ENCODE peak calls at places on chromosomes 5 and 9, in seven cellular contexts. K is natural killer cell, F is neural crest cell, I is testis, Z is HCT116, A is Calu3, G is astrocyte. B is an unnamed sample.

GRCh38 chr5:62475072-62475471 is 62.5 kb downstream of the IPO11 start:
- DNase-seq in I (no peak), Z (peak), F (no peak), G (peak), K (no peak), A (no peak), B (no peak)

GRCh38 chr9:131447148-131447547 is 53.3 kb downstream of the PRRC2B start:
- DNase-seq in G (peak), A (no peak), F (no peak), I (no peak), Z (no peak), K (no peak), B (no peak)

GRCh38 chr5:172637122-172637580 is 3.9 kb upstream of the NEURL1B start:
- DNase-seq in I (no peak), K (no peak), G (no peak), Z (no peak), F (no peak), A (no peak), B (no peak)

GRCh38 chr5:97629281-97629680 is 446.2 kb upstream of the RIOK2 start:
- DNase-seq in I (peak), G (peak), Z (peak), A (no peak), K (no peak), F (peak), B (no peak)

GRCh38 chr5:174329738-174330137 is 284.2 kb downstream of the NSG2 start:
- DNase-seq in K (no peak), Z (no peak), I (no peak), A (no peak), G (peak), F (no peak), B (no peak)

GRCh38 chr9:121285835-121286687 is 18.1 kb downstream of the GSN start:
- DNase-seq in I (peak), K (no peak), G (peak), F (no peak), Z (peak), A (peak), B (no peak)

GRCh38 chr5:53419247-53419646 is 61.2 kb upstream of the FST start:
- DNase-seq in G (peak), K (no peak), A (no peak), I (no peak), Z (no peak), F (no peak), B (no peak)

GRCh38 chr5:132773601-132774355 is 3.3 kb downstream of the SEPTIN8 start:
- DNase-seq in A (no peak), I (no peak), Z (no peak), G (no peak), K (no peak), F (no peak), B (no peak)

GRCh38 chr5:78547731-78548189 is 100.8 kb downstream of the LHFPL2 start:
- DNase-seq in K (no peak), Z (no peak), F (no peak), A (no peak), G (peak), I (peak), B (peak)

GRCh38 chr9:34158362-34158869 is 20.4 kb upstream of the UBAP1 start:
- DNase-seq in G (peak), K (no peak), I (no peak), F (no peak), A (no peak), Z (no peak), B (no peak)

GRCh38 chr9:137459601-137460362 is 648 bp upstream of the NSMF start:
- DNase-seq in Z (no peak), K (no peak), A (no peak), I (no peak), G (no peak), F (no peak), B (peak)

GRCh38 chr5:5270958-5271605 is 131.0 kb downstream of the ADAMTS16 start:
- DNase-seq in G (peak), K (no peak), I (peak), Z (peak), A (peak), F (peak), B (peak)

GRCh38 chr5:60492958-60493357 is 207.0 kb downstream of the DEPDC1B start:
- DNase-seq in G (peak), A (no peak), F (no peak), I (no peak), Z (no peak), K (no peak), B (no peak)

GRCh38 chr5:111853748-111854147 is 96.8 kb upstream of the NREP start:
- DNase-seq in A (no peak), I (no peak), Z (no peak), F (no peak), K (no peak), G (no peak), B (no peak)

GRCh38 chr5:149203896-149204544 is 62.7 kb downstream of the ABLIM3 start:
- DNase-seq in G (peak), K (no peak), Z (no peak), I (no peak), A (no peak), F (no peak), B (no peak)

GRCh38 chr5:165334186-165334585 is 1828.8 kb downstream of the MAT2B start:
- DNase-seq in K (no peak), F (no peak), A (no peak), Z (no peak), I (no peak), G (peak), B (no peak)

GRCh38 chr9:137077010-137077747 is at the start of gene UAP1L1:
- DNase-seq in A (peak), G (peak), Z (no peak), I (peak), K (peak), F (no peak), B (peak)

GRCh38 chr5:64666058-64666457 is 24.2 kb upstream of the SHISAL2B start:
- DNase-seq in A (no peak), Z (no peak), G (peak), K (no peak), F (no peak), I (no peak), B (no peak)

GRCh38 chr5:155091063-155091648 is 77.6 kb downstream of the KIF4B start:
- DNase-seq in K (no peak), I (no peak), F (no peak), A (no peak), G (peak), Z (no peak), B (no peak)

GRCh38 chr9:113664176-113664875 is 200.8 kb downstream of the RGS3 start:
- DNase-seq in A (no peak), Z (no peak), K (no peak), F (no peak), G (no peak), I (no peak), B (no peak)

GRCh38 chr5:53253421-53253871 is 143.9 kb upstream of the MOCS2 start:
- DNase-seq in Z (no peak), F (no peak), G (peak), K (no peak), I (no peak), A (no peak), B (no peak)

GRCh38 chr9:36189978-36190377 is 743 bp upstream of the CLTA start:
- DNase-seq in Z (no peak), A (no peak), F (no peak), I (no peak), G (no peak), K (no peak), B (no peak)

GRCh38 chr5:178435321-178436238 is 154.6 kb downstream of the COL23A1 start:
- DNase-seq in K (no peak), I (peak), F (no peak), G (no peak), A (no peak), Z (no peak), B (no peak)

GRCh38 chr9:81718244-81718643 is 28.9 kb upstream of the TLE1 start:
- DNase-seq in F (no peak), G (no peak), Z (no peak), I (no peak), A (no peak), K (no peak), B (no peak)

GRCh38 chr5:43066231-43066798 is 26.2 kb upstream of the ANXA2R start:
- DNase-seq in K (peak), F (peak), A (peak), I (peak), Z (peak), G (peak), B (peak)

GRCh38 chr5:109411627-109412026 is 1.9 kb upstream of the PJA2 start:
- DNase-seq in I (no peak), Z (peak), A (no peak), K (no peak), F (no peak), G (peak), B (no peak)

GRCh38 chr9:137757139-137757538 is 120.4 kb upstream of the CACNA1B start:
- DNase-seq in F (no peak), Z (no peak), K (no peak), I (no peak), A (no peak), G (no peak), B (no peak)

GRCh38 chr9:73995836-73996235 is 501.3 kb upstream of the RORB start:
- DNase-seq in A (no peak), I (no peak), F (no peak), Z (no peak), G (no peak), K (no peak), B (no peak)

GRCh38 chr5:169742773-169743296 is 105.8 kb downstream of the DOCK2 start:
- DNase-seq in F (no peak), Z (no peak), A (no peak), G (peak), K (no peak), I (peak), B (peak)

GRCh38 chr5:59328801-59329296 is 564.7 kb downstream of the PDE4D start:
- DNase-seq in A (peak), F (no peak), I (no peak), Z (no peak), K (no peak), G (peak), B (no peak)

GRCh38 chr9:100346836-100347235 is 5.9 kb downstream of the TEX10 start:
- DNase-seq in F (no peak), I (no peak), K (no peak), G (peak), A (no peak), Z (no peak), B (no peak)

GRCh38 chr9:34513567-34514214 is 9.1 kb downstream of the ENHO start:
- DNase-seq in K (no peak), G (no peak), Z (no peak), I (peak), A (no peak), F (no peak), B (peak)

GRCh38 chr9:15510789-15511575 is at the start of gene PSIP1:
- DNase-seq in K (peak), I (peak), G (peak), A (peak), F (peak), Z (peak), B (peak)

GRCh38 chr9:78874056-78874455 is 577.1 kb downstream of the PSAT1 start:
- DNase-seq in G (no peak), F (no peak), Z (no peak), K (no peak), A (no peak), I (no peak), B (no peak)

GRCh38 chr5:150660108-150660831 is 781 bp upstream of the MYOZ3 start:
- DNase-seq in F (no peak), Z (no peak), K (no peak), A (no peak), G (no peak), I (no peak), B (no peak)

GRCh38 chr9:112086627-112087026 is 88.5 kb downstream of the SUSD1 start:
- DNase-seq in A (no peak), K (no peak), G (no peak), Z (no peak), I (no peak), F (no peak), B (no peak)

GRCh38 chr5:10279328-10279727 is 28.4 kb downstream of the CMBL start:
- DNase-seq in A (no peak), G (no peak), I (peak), K (no peak), F (no peak), Z (no peak), B (no peak)

GRCh38 chr5:19920761-19921160 is 67.2 kb downstream of the CDH18 start:
- DNase-seq in K (no peak), F (no peak), I (no peak), Z (no peak), G (peak), A (no peak), B (no peak)

GRCh38 chr9:27495480-27496133 is 28.5 kb upstream of the IFNK start:
- DNase-seq in K (no peak), I (no peak), Z (no peak), A (no peak), F (no peak), G (no peak), B (no peak)

GRCh38 chr5:154197801-154198461 is 7.4 kb downstream of the GALNT10 start:
- DNase-seq in A (peak), F (no peak), G (peak), I (no peak), K (peak), Z (no peak), B (no peak)

GRCh38 chr9:126472446-126472845 is 141.3 kb upstream of the LMX1B start:
- DNase-seq in A (no peak), Z (no peak), I (no peak), F (no peak), K (no peak), G (no peak), B (no peak)
- TF ChIP-seq CTCF in A (no peak), Z (no peak), I (no peak), F (no peak), K (no peak), G (no peak), B (no peak)

GRCh38 chr9:95089257-95089873 is 228.1 kb downstream of the FANCC start:
- DNase-seq in G (no peak), Z (no peak), A (no peak), K (no peak), I (no peak), F (no peak), B (no peak)

GRCh38 chr9:95088421-95089161 is 228.9 kb downstream of the FANCC start:
- DNase-seq in G (peak), I (no peak), A (no peak), Z (no peak), K (no peak), F (no peak), B (no peak)

GRCh38 chr9:95086564-95086955 is 230.9 kb downstream of the FANCC start:
- DNase-seq in F (no peak), I (no peak), G (no peak), K (no peak), A (no peak), Z (no peak), B (no peak)

GRCh38 chr9:95085861-95086563 is 231.5 kb downstream of the FANCC start:
- DNase-seq in G (no peak), F (no peak), Z (no peak), I (no peak), A (no peak), K (no peak), B (no peak)

DNA sequence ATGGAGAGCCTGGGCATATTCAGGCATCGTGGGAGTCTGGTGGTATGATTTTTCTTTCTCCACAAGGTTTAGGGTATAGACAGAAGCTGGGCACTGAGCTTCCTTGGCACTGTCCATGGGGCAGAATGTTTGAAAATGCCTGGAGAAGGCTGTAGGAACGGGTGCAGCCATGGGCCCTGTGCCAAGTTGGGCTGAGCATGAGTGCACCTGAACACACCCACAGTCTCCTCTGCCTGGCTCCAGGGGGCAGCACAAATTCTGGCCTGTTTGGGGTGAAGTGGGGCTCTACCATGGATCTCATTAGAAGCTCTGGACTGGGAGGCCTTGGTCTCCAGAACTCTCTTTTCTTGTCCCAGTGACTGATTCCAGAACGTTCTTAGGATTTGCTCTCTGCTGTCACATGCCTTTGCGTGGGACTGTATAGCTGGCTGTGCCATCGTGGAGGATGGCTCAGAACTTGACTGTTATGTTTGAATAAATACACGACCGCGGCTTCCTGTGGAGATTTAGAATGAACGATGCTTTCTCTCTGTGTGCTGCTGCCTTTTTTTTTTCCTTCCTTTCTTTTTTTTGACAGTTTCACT is 229.8 kb downstream of the FANCC start:
- DNase-seq in K (no peak), I (no peak), Z (no peak), F (no peak), A (peak), G (no peak), B (no peak)
- TF ChIP-seq CTCF in K (no peak), I (no peak), Z (peak), F (no peak), A (no peak), G (no peak), B (no peak)

DNA sequence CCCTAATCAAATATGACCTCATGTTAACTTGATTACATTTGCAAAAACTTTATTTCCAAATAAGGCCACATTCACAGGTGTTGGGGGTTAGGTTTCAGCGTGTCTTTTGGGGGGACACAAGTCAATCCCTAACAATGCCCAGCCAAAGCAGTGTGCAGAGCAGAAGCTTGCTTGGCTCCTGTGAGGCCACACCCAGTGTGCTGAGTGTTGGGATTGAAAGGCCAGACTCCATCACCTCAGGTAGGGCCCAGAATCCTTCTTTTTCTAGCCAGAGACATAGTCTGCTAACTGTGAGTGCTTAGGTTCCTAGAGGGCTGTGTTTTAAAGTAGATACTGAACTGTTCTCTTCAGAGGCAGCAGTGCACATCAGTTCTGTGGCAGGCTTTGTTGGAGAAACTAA is 27.9 kb downstream of the KDM4C start:
- DNase-seq in K (no peak), F (no peak), G (no peak), I (no peak), Z (no peak), A (no peak), B (no peak)
- TF ChIP-seq CTCF in K (no peak), F (no peak), G (no peak), I (no peak), Z (no peak), A (no peak), B (no peak)

GRCh38 chr5:88830567-88830966 is 52.4 kb downstream of the MEF2C start:
- DNase-seq in G (peak), F (no peak), A (no peak), Z (no peak), I (no peak), K (no peak), B (no peak)

GRCh38 chr5:88827997-88828396 is 55.0 kb downstream of the MEF2C start:
- DNase-seq in A (no peak), G (peak), K (no peak), F (no peak), Z (no peak), I (no peak), B (no peak)

GRCh38 chr5:88826959-88827585 is 55.9 kb downstream of the MEF2C start:
- DNase-seq in I (peak), F (no peak), Z (peak), A (peak), G (peak), K (no peak), B (no peak)

GRCh38 chr5:88829773-88830172 is 53.2 kb downstream of the MEF2C start:
- DNase-seq in A (no peak), G (no peak), K (no peak), I (no peak), Z (no peak), F (no peak), B (no peak)

DNA sequence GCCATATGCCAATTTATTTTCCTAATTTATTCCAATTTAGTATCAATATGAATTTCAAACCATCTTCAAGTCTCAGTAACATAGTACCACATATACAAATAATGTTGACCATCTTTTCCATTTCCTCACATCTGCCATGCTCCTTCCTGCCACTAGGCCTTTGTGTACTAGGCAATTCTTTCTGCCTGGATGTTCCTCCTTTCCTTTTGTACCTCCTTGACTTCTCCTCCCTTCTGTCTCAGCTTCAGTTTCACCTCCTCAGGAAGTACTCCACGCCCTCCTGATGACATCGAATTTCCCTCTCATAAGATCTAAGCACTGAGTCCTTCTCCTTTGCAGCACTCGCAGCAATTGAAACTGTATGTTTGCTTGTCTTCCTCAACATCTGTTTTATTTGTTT is 53.9 kb downstream of the MEF2C start:
- DNase-seq in F (no peak), G (no peak), A (no peak), Z (no peak), K (no peak), I (no peak), B (no peak)
- TF ChIP-seq CTCF in F (peak), G (peak), A (no peak), Z (peak), K (no peak), I (peak), B (peak)

GRCh38 chr9:135798303-135798585 is 96.3 kb downstream of the KCNT1 start:
- DNase-seq in G (no peak), K (no peak), A (no peak), I (no peak), F (no peak), Z (no peak), B (no peak)

GRCh38 chr9:135799261-135799660 is 97.3 kb downstream of the KCNT1 start:
- DNase-seq in F (no peak), I (no peak), A (no peak), Z (no peak), K (no peak), G (no peak), B (no peak)

GRCh38 chr9:135795391-135795790 is 93.4 kb downstream of the KCNT1 start:
- DNase-seq in F (no peak), A (no peak), K (no peak), G (no peak), Z (no peak), I (no peak), B (no peak)

GRCh38 chr9:135796784-135797462 is 94.9 kb downstream of the KCNT1 start:
- DNase-seq in K (no peak), I (no peak), F (no peak), Z (no peak), A (no peak), G (no peak), B (no peak)

DNA sequence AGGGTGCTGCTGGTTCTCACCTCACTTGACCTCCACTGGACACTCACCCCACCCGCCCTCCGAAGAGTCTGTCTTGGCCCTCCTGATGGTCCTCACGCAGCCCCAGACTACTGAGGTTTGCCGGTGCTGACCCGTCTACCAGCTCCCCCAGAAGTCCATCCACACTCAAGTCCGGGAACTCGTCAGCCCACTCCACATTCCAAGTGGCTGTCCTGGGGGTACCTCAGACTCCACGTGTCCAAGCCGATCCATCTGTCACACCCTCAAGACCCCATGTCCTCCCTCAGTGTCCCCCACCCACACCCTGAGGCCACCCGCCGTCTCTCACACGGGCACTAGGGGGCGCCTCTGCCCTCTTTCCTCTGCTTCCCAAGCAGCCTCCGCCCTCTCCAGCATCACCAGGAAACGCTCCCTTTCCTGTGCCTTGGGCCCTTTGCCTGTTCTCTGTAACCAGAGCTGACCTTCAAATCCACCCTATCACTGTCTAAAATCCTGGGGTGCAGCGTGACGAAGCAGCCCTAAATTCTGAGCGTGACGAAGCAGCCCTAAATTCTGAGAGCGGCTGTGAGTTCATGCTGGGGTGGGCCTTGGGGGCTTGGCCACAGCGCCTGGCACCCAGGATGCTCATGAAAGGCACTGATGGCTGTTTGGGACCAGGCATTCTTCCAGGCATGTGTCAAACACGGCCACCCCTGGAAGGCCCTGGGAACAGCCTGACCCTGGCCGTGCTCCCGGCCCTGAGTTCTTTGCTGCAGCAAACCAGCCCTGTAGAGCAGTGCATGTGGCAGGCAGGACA is 95.7 kb downstream of the KCNT1 start:
- DNase-seq in F (peak), A (peak), G (no peak), Z (peak), I (peak), K (no peak), B (peak)
- TF ChIP-seq CTCF in F (peak), A (peak), G (peak), Z (peak), I (peak), K (peak), B (peak)

B was measured in glutamatergic neuron.